ENCODE peak calls at places on chromosomes 1 and 21, in four cellular contexts. N is GM06990, I is epithelial cell of proximal tubule, B is Peyer's patch. Y is an unnamed sample.

GRCh38 chr1:109769335-109770078 is 5.8 kb upstream of the EPS8L3 start:
- DNase-seq in N (no peak), I (no peak), B (no peak), Y (peak; percentile 52)

GRCh38 chr1:242824435-242824834 is 299.9 kb upstream of the PLD5 start:
- DNase-seq in N (no peak), I (no peak), B (no peak), Y (peak; percentile 96)

GRCh38 chr1:107669996-107670395 is 295.0 kb downstream of the VAV3 start:
- DNase-seq in N (no peak), I (peak; percentile 82), B (no peak), Y (peak; percentile 86)

GRCh38 chr1:212219679-212220463 is 65.3 kb upstream of the PPP2R5A start:
- DNase-seq in N (no peak), I (peak; percentile 81), B (no peak), Y (no peak)

GRCh38 chr1:243729956-243730355 is 120.1 kb downstream of the AKT3 start:
- DNase-seq in N (no peak), I (no peak), B (no peak), Y (no peak)

GRCh38 chr1:156106624-156107488 is 7.7 kb upstream of the LMNA start:
- DNase-seq in N (no peak), I (no peak), B (no peak), Y (no peak)

GRCh38 chr1:227901906-227902640 is 45.7 kb downstream of the WNT9A start:
- DNase-seq in N (no peak), I (no peak), B (no peak), Y (peak; percentile 43)

GRCh38 chr21:34229361-34229760 is 134.4 kb upstream of the KCNE2 start:
- DNase-seq in N (no peak), I (no peak), B (no peak), Y (no peak)

GRCh38 chr1:172125250-172125649 is 284.0 kb downstream of the DNM3 start:
- DNase-seq in N (no peak), I (no peak), B (no peak), Y (no peak)

GRCh38 chr1:167409183-167409582 is 109.1 kb downstream of the CD247 start:
- DNase-seq in N (no peak), I (no peak), B (no peak), Y (peak; percentile 48)

GRCh38 chr1:107750364-107750959 is 214.5 kb downstream of the VAV3 start:
- DNase-seq in N (no peak), I (no peak), B (peak; percentile 39), Y (peak; percentile 87)

GRCh38 chr1:22258696-22259095 is 115.8 kb upstream of the WNT4 start:
- DNase-seq in N (no peak), I (no peak), B (no peak), Y (no peak)

GRCh38 chr1:16208270-16208987 is 4.0 kb downstream of the ARHGEF19 start:
- DNase-seq in N (no peak), I (no peak), B (no peak), Y (no peak)

GRCh38 chr1:97314685-97315084 is 593.1 kb downstream of the PTBP2 start:
- DNase-seq in N (no peak), I (no peak), B (no peak), Y (no peak)

GRCh38 chr1:7938070-7938469 is 2.6 kb downstream of the TNFRSF9 start:
- DNase-seq in N (no peak), I (no peak), B (no peak), Y (peak; percentile 20)
- TF ChIP-seq CTCF in N (no peak), I (no peak), B (no peak), Y (no peak)

GRCh38 chr1:177568702-177569101 is 397.9 kb downstream of the BRINP2 start:
- DNase-seq in N (no peak), I (no peak), B (no peak), Y (no peak)
- TF ChIP-seq CTCF in N (peak; percentile 5), I (peak; percentile 37), B (no peak), Y (no peak)

GRCh38 chr1:161119379-161120061 is 1.6 kb downstream of the NIT1 start:
- DNase-seq in N (peak; percentile 36), I (peak; percentile 71), B (no peak), Y (peak; percentile 90)
- TF ChIP-seq CTCF in N (peak; percentile 56), I (peak; percentile 54), B (no peak), Y (peak; percentile 43)

DNA sequence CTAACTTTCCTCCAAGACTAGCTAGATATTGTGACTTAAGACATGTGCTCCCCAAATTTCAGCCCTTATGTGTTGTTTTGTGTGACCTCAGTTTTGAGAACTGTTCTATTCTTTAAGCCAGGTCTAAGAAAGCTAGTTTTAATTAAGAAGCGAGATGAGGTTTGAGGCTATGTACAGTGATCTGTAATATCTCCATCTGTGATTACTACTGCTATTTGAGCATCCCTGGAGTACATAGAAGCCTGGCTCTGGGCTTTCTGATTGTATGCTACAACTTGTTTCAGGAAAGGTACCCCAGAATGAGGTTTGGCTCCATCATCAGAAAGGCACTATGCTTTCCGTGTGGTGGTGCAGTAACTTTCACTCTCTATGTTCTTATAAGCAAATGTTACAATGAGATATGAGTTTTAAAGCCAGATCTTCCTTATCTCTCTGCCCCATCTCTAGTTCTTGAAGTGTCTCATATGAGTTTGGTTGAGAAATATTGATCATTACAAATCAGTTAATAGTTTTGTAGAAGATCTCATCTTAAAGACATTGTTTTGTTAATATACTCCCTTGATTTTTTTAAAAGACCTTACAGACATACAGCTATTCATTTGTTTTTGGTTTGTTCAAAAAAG is 605 bp downstream of the RGS4 start:
- DNase-seq in N (no peak), I (no peak), B (no peak), Y (no peak)
- TF ChIP-seq CTCF in N (no peak), I (no peak), B (no peak), Y (no peak)

GRCh38 chr21:40386301-40386911 is 460.6 kb downstream of the DSCAM start:
- DNase-seq in N (no peak), I (no peak), B (no peak), Y (peak; percentile 38)
- TF ChIP-seq CTCF in N (peak; percentile 34), I (peak; percentile 85), B (no peak), Y (peak; percentile 80)

DNA sequence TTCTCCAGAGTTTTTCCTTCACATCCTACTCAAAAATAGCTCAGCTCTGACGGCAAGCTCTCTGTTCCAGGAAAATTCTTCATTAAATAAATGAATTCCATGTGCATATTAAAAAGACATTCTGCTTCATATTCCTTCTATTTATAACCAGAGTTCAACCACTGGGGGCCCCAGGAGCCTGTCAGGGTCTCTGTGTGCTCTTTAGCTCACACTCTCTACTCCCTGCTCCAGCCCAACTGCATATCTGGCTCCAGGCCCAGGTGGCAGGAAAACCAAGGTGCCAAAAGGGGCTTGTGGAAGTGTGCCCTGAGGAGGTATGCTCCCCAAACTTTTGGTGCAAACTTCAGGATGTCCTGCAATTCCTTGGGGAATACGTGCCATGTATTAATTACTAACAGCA is 258.5 kb downstream of the PLPP3 start:
- DNase-seq in N (no peak), I (no peak), B (no peak), Y (no peak)
- TF ChIP-seq CTCF in N (no peak), I (no peak), B (no peak), Y (no peak)

DNA sequence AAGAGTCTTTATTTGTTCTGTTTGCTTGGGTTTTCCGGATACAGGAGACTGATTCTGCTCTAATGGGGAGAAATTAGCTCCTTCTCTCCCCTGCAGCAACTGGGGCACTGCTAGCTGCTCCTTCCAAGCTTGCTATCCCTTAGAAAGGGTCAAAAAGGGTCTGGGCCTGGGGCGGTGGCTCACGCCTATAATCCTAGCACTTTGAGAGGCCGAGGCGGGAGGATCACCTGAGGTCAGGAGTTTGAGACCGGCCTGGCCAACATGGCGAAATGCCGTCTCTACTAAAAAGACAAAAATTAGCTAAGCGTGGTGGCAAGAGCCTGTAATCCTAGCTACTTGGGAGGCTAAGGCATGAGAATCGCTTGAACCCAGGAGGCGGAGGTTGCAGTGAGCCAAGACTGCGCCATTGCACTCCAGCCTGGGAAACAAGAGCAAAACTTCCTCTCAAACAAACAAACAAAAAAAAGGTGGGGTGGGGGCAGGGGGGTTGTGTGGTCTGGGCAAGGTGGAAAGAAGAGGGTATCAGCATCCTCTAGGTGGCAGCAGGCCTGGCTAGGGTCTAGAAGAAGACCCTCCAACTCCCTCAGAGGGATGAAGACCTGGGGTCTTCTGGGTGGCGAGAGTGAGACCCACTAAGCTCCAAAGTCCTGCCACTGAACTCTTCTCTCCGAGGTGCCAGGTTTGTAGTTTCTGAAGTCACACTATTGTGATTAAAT is 15.4 kb upstream of the TBX15 start:
- DNase-seq in N (no peak), I (no peak), B (no peak), Y (no peak)
- TF ChIP-seq CTCF in N (no peak), I (no peak), B (no peak), Y (no peak)